ENCODE peak calls at places on chromosomes 4 and X, in six cellular contexts. O is body of pancreas, C is spleen, T is caudate nucleus, R is substantia nigra, I is thyroid gland. G is an unnamed sample.

GRCh38 chrX:101813200-101813599 is 118.6 kb downstream of the ZMAT1 start:
- DNase-seq in C (no peak), I (no peak), R (no peak), T (no peak), O (no peak), G (no peak)

GRCh38 chrX:331145-331771 is 12.7 kb upstream of the GTPBP6 start:
- DNase-seq in T (no peak), O (no peak), C (peak; percentile 79), I (no peak), R (no peak), G (peak; percentile 16)

GRCh38 chrX:29113221-29113620 is 526.0 kb downstream of the IL1RAPL1 start:
- DNase-seq in I (no peak), T (no peak), R (no peak), O (no peak), C (no peak), G (no peak)

GRCh38 chrX:8743126-8743732 is 11.3 kb upstream of the ANOS1 start:
- DNase-seq in I (peak; percentile 38), O (peak; percentile 45), R (no peak), C (peak; percentile 85), T (no peak), G (peak; percentile 56)

GRCh38 chr4:99394913-99395312 is 40.2 kb downstream of the ADH7 start:
- DNase-seq in T (no peak), C (no peak), I (no peak), R (no peak), O (no peak), G (no peak)

GRCh38 chr4:113945906-113946305 is 33.5 kb downstream of the ARSJ start:
- DNase-seq in R (no peak), T (no peak), I (no peak), O (no peak), C (no peak), G (no peak)

GRCh38 chr4:86511590-86511989 is 82.5 kb upstream of the PTPN13 start:
- DNase-seq in T (no peak), I (no peak), O (no peak), R (no peak), C (no peak), G (no peak)

GRCh38 chrX:103774070-103774642 is 2.5 kb upstream of the PLP1 start:
- DNase-seq in R (peak; percentile 42), T (peak; percentile 27), C (no peak), O (peak; percentile 16), I (peak; percentile 5), G (no peak)

GRCh38 chrX:152897216-152898144 is at the start of gene ZNF185:
- DNase-seq in I (peak; percentile 87), T (no peak), R (no peak), O (peak; percentile 63), C (peak; percentile 65), G (no peak)

GRCh38 chr4:21801661-21802355 is 146.8 kb downstream of the KCNIP4 start:
- DNase-seq in T (no peak), C (no peak), R (no peak), I (no peak), O (no peak), G (no peak)

GRCh38 chrX:147859666-147860065 is 52.1 kb upstream of the FMR1 start:
- DNase-seq in O (no peak), T (no peak), I (no peak), R (no peak), C (no peak), G (no peak)

GRCh38 chr4:173829565-173829964 is 299.5 kb upstream of the HAND2 start:
- DNase-seq in C (no peak), R (no peak), T (no peak), O (no peak), I (no peak), G (no peak)

GRCh38 chrX:154732421-154733071 is 18.3 kb downstream of the GAB3 start:
- DNase-seq in R (no peak), C (no peak), O (no peak), T (no peak), I (no peak), G (no peak)

GRCh38 chrX:57453901-57454300 is 137.9 kb upstream of the ZXDB start:
- DNase-seq in R (no peak), I (peak; percentile 3), T (no peak), C (no peak), O (no peak), G (no peak)

GRCh38 chrX:18537068-18537467 is 111.7 kb downstream of the CDKL5 start:
- DNase-seq in R (no peak), I (no peak), T (no peak), O (no peak), C (no peak), G (no peak)

GRCh38 chrX:153582896-153583295 is 16.0 kb downstream of the CCNQ start:
- DNase-seq in R (no peak), T (no peak), C (peak; percentile 90), O (peak; percentile 43), I (no peak), G (peak; percentile 56)

GRCh38 chrX:110944793-110945466 is 149.3 kb upstream of the CHRDL1 start:
- DNase-seq in I (peak; percentile 80), C (no peak), R (no peak), T (no peak), O (peak; percentile 80), G (no peak)

GRCh38 chrX:30892591-30892990 is 3.5 kb upstream of the TAB3 start:
- DNase-seq in I (no peak), O (no peak), C (no peak), R (no peak), T (no peak), G (no peak)

GRCh38 chrX:150897371-150898319 is 823 bp downstream of the CD99L2 start:
- DNase-seq in R (no peak), T (peak; percentile 6), C (peak; percentile 85), I (peak; percentile 41), O (peak; percentile 28), G (peak; percentile 32)

GRCh38 chr4:76569695-76570094 is 134.7 kb downstream of the SHROOM3 start:
- DNase-seq in R (no peak), T (no peak), I (no peak), C (no peak), O (no peak), G (no peak)

GRCh38 chrX:20265726-20266681 is 705 bp downstream of the RPS6KA3 start:
- DNase-seq in I (peak; percentile 30), O (peak; percentile 15), C (peak; percentile 87), T (no peak), R (no peak), G (peak; percentile 23)

GRCh38 chr4:168325591-168325990 is 7.0 kb upstream of the DDX60 start:
- DNase-seq in R (no peak), I (no peak), T (no peak), C (no peak), O (no peak), G (no peak)

GRCh38 chr4:108118505-108118904 is 50.2 kb downstream of the LEF1 start:
- DNase-seq in I (no peak), R (no peak), T (no peak), O (no peak), C (no peak), G (peak; percentile 76)

GRCh38 chrX:155745792-155746191 is 133.0 kb upstream of the TMLHE start:
- DNase-seq in C (no peak), T (no peak), R (no peak), O (peak; percentile 37), I (peak; percentile 45), G (no peak)

GRCh38 chr4:113383111-113383785 is 333.8 kb downstream of the ANK2 start:
- DNase-seq in T (no peak), I (no peak), C (no peak), O (peak; percentile 10), R (no peak), G (no peak)

GRCh38 chr4:146330392-146330791 is 116.1 kb downstream of the REELD1 start:
- DNase-seq in I (no peak), R (no peak), C (no peak), T (no peak), O (no peak), G (no peak)

GRCh38 chr4:106687026-106687425 is 318.4 kb upstream of the GIMD1 start:
- DNase-seq in C (no peak), R (no peak), T (no peak), I (no peak), O (no peak), G (no peak)

GRCh38 chr4:162116085-162116784 is 47.6 kb downstream of the FSTL5 start:
- DNase-seq in C (no peak), O (no peak), I (no peak), R (no peak), T (no peak), G (no peak)

GRCh38 chr4:64125354-64125753 is 283.9 kb downstream of the TECRL start:
- DNase-seq in C (no peak), T (no peak), O (no peak), R (no peak), I (no peak), G (no peak)
- H3K27ac ChIP-seq in C (no peak overlapping the region), T (no peak overlapping the region), O (no peak overlapping the region), R (no peak overlapping the region), I (no peak overlapping the region), G (no peak overlapping the region)

GRCh38 chrX:23776363-23776762 is 6.6 kb upstream of the SAT1 start:
- DNase-seq in O (no peak), T (no peak), R (no peak), I (no peak), C (no peak), G (no peak)
- H3K27ac ChIP-seq in O (no peak overlapping the region), T (no peak overlapping the region), R (no peak overlapping the region), I (no peak overlapping the region), C (no peak overlapping the region), G (no peak overlapping the region)

GRCh38 chrX:11952176-11952720 is 186.0 kb upstream of the FRMPD4 start:
- DNase-seq in R (no peak), I (no peak), O (no peak), T (no peak), C (no peak), G (no peak)

GRCh38 chrX:11949291-11949690 is 189.0 kb upstream of the FRMPD4 start:
- DNase-seq in R (no peak), O (no peak), C (no peak), I (no peak), T (no peak), G (no peak)

GRCh38 chrX:11953615-11954014 is 184.7 kb upstream of the FRMPD4 start:
- DNase-seq in I (no peak), R (no peak), O (no peak), T (no peak), C (no peak), G (no peak)

GRCh38 chrX:11954196-11954595 is 184.1 kb upstream of the FRMPD4 start:
- DNase-seq in C (no peak), O (no peak), I (no peak), R (no peak), T (no peak), G (no peak)
- H3K27ac ChIP-seq in C (no peak overlapping the region), O (no peak overlapping the region), I (no peak overlapping the region), R (no peak overlapping the region), T (no peak overlapping the region), G (no peak overlapping the region)

GRCh38 chr4:110129544-110129943 is 68.9 kb downstream of the ELOVL6 start:
- DNase-seq in C (no peak), O (no peak), R (no peak), I (no peak), T (no peak), G (no peak)

GRCh38 chr4:110124721-110125120 is 73.7 kb downstream of the ELOVL6 start:
- DNase-seq in O (no peak), R (no peak), I (no peak), T (no peak), C (no peak), G (no peak)

GRCh38 chr4:110132822-110133719 is 65.3 kb downstream of the ELOVL6 start:
- DNase-seq in R (no peak), I (no peak), C (no peak), T (no peak), O (no peak), G (no peak)

GRCh38 chr4:110130578-110131358 is 67.6 kb downstream of the ELOVL6 start:
- DNase-seq in R (no peak), I (no peak), O (no peak), T (no peak), C (no peak), G (no peak)

GRCh38 chr4:110128092-110128989 is 70.1 kb downstream of the ELOVL6 start:
- DNase-seq in I (peak; percentile 9), C (no peak), O (no peak), T (no peak), R (no peak), G (no peak)
- H3K27ac ChIP-seq in I (no peak overlapping the region), C (no peak overlapping the region), O (no peak overlapping the region), T (no peak overlapping the region), R (no peak overlapping the region), G (no peak overlapping the region)

G was measured in CD4-positive, CD25-positive, alpha-beta regulatory T cell.